ENCODE peak calls at places on chromosome 15, in four cellular contexts. V, T, A and X are unnamed samples.

GRCh38 chr15:73010154-73011152 is 41.8 kb upstream of the NEO1 start:
- DNase-seq in V (peak), T (no peak), A (no peak), X (no peak)

GRCh38 chr15:82968066-82968465 is 15.5 kb upstream of the HOMER2 start:
- DNase-seq in V (peak), T (no peak), A (no peak), X (no peak)

GRCh38 chr15:89822030-89822429 is 7.4 kb upstream of the ANPEP start:
- DNase-seq in V (peak), T (no peak), A (no peak), X (no peak)

GRCh38 chr15:68542348-68542747 is 36.4 kb upstream of the CORO2B start:
- DNase-seq in V (no peak), T (no peak), A (no peak), X (no peak)

GRCh38 chr15:50123861-50124556 is 5.0 kb upstream of the ATP8B4 start:
- DNase-seq in V (no peak), T (no peak), A (no peak), X (no peak)

GRCh38 chr15:43329222-43329959 is 982 bp downstream of the LCMT2 start:
- DNase-seq in V (no peak), T (peak), A (no peak), X (peak)

GRCh38 chr15:73052679-73053397 is 575 bp downstream of the NEO1 start:
- DNase-seq in V (peak), T (peak), A (peak), X (peak)

GRCh38 chr15:25185156-25185710 is 230.4 kb downstream of the SNRPN start:
- DNase-seq in V (no peak), T (no peak), A (no peak), X (no peak)

GRCh38 chr15:58260186-58260910 is 122.2 kb downstream of the AQP9 start:
- DNase-seq in V (no peak), T (peak), A (no peak), X (no peak)

GRCh38 chr15:38905634-38906033 is 341.0 kb upstream of the RASGRP1 start:
- DNase-seq in V (no peak), T (no peak), A (no peak), X (no peak)

GRCh38 chr15:85609492-85609891 is 185.2 kb downstream of the KLHL25 start:
- DNase-seq in V (peak), T (no peak), A (no peak), X (no peak)

GRCh38 chr15:59376735-59377134 is 4.1 kb upstream of the MYO1E start:
- DNase-seq in V (no peak), T (no peak), A (no peak), X (no peak)

GRCh38 chr15:31934821-31935220 is 95.5 kb upstream of the CHRNA7 start:
- DNase-seq in V (no peak), T (peak), A (no peak), X (no peak)

GRCh38 chr15:71761649-71762048 is 48.7 kb upstream of the NR2E3 start:
- DNase-seq in V (peak), T (peak), A (peak), X (no peak)

GRCh38 chr15:77786956-77787355 is 154.2 kb upstream of the LINGO1 start:
- DNase-seq in V (no peak), T (no peak), A (no peak), X (no peak)

DNA sequence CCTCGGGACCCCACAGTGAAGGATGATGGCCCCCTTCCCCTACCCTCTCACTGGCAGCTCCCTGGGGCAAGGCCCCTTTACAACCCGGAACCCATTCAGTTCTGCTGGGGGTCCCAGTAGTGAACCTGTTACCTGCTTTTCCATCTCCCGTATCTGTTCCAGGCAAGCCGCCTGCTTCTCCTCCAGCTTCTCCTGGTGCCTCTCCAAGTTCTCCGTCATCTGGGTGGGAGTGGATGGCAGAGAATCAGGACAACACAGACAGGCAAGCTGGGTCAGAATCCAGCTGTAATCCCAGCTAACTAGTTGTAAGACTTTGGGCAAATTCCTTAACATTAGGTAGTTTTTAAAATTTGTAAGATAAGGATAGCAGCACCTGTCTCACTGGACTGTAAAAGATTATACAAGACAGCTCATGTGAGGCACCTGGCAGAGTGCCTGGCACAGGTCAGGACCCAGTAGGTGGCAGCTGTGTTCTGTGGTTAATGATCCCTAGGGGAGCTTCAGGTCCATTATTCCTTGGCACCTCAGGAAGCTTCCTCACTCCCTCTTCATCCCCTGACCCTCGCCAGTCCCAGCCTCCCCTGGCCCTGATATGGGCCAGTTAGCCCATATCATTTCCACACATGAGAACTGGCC is 6.4 kb upstream of the ANKRD63 start:
- DNase-seq in V (peak), T (peak), A (no peak), X (no peak)
- TF ChIP-seq CTCF in V (no peak), T (no peak), A (no peak), X (no peak)

DNA sequence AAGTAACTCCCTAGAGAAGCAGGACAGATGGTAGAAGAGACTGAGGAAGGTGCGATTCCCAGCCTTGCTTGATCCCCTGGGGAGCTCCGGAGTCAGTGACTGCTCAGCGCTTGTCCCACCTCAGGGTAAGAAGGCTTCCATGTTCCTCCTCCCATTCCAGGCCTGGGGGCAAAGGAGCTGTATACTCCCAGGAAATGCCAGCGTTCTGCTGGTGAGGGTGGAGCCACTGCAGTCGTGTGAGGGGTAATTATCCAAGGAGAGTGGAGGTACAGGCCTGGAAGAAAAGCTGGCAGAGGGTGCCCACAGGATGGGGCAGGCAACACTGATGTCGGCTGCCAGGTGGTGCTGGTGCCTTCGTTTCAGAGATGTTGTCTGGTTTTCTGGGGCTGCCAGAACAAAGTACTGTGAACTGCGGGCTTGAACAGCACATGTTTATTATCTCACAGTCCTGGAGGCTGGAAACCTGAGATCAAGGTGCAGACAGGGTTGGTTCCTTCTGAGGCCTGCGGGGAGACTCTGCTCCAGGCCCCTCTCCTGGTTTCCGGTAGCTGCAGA is 12.1 kb upstream of the APBA2 start:
- DNase-seq in V (no peak), T (no peak), A (no peak), X (no peak)
- TF ChIP-seq CTCF in V (no peak), T (no peak), A (peak), X (no peak)

GRCh38 chr15:53447053-53447574 is 312.3 kb downstream of the WDR72 start:
- DNase-seq in V (no peak), T (no peak), A (peak), X (no peak)
- TF ChIP-seq CTCF in V (no peak), T (no peak), A (no peak), X (no peak)

GRCh38 chr15:63843901-63844317 is 10.2 kb upstream of the HERC1 start:
- DNase-seq in V (no peak), T (no peak), A (no peak), X (no peak)
- TF ChIP-seq CTCF in V (no peak), T (no peak), A (no peak), X (no peak)

GRCh38 chr15:52783929-52784798 is 6.0 kb downstream of the ONECUT1 start:
- DNase-seq in V (no peak), T (peak), A (no peak), X (no peak)
- TF ChIP-seq CTCF in V (peak), T (peak), A (no peak), X (peak)

GRCh38 chr15:23072633-23073032 is 33.3 kb upstream of the TUBGCP5 start:
- DNase-seq in V (no peak), T (no peak), A (peak), X (no peak)

GRCh38 chr15:23073890-23074631 is 34.7 kb upstream of the TUBGCP5 start:
- DNase-seq in V (peak), T (peak), A (no peak), X (no peak)

GRCh38 chr15:23065836-23066235 is 26.5 kb upstream of the TUBGCP5 start:
- DNase-seq in V (no peak), T (no peak), A (no peak), X (no peak)

GRCh38 chr15:23067416-23067815 is 28.0 kb upstream of the TUBGCP5 start:
- DNase-seq in V (no peak), T (no peak), A (no peak), X (no peak)

GRCh38 chr15:23069496-23070166 is 30.3 kb upstream of the TUBGCP5 start:
- DNase-seq in V (no peak), T (peak), A (no peak), X (no peak)
- TF ChIP-seq CTCF in V (peak), T (peak), A (no peak), X (peak)

GRCh38 chr15:91887321-91887720 is 33.8 kb downstream of the SLCO3A1 start:
- DNase-seq in V (no peak), T (no peak), A (no peak), X (no peak)

GRCh38 chr15:91885054-91885453 is 31.5 kb downstream of the SLCO3A1 start:
- DNase-seq in V (no peak), T (no peak), A (no peak), X (no peak)

GRCh38 chr15:91886878-91887277 is 33.4 kb downstream of the SLCO3A1 start:
- DNase-seq in V (no peak), T (no peak), A (no peak), X (no peak)

GRCh38 chr15:91884604-91885003 is 31.1 kb downstream of the SLCO3A1 start:
- DNase-seq in V (no peak), T (no peak), A (no peak), X (no peak)

DNA sequence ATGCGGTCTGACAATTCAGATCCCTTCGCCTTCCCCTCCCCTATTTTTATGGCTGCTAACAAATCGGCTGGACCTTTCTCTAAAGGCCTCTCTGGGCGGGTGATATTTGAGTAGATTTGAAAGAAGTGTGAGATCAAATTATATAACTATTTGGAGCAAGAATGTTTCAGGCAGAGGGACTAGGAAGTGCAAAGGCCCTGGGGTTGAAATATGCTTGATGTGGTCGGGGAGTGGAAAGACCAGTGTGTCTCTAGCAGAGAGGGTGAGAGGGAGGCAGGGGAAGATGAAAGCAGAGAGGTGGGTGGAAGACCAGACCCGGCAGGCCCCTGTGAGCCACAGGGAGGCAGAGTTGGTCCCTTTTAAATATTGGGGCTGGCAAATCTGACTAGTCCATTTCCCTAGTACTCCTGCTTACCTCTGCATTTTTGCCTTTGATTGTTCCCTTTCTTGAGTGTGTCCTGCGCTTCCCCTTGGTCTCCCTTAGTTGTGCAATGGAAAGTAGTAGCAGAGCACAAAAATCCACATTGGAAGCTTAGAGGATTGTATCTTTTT is 32.3 kb downstream of the SLCO3A1 start:
- DNase-seq in V (no peak), T (no peak), A (no peak), X (no peak)
- TF ChIP-seq CTCF in V (no peak), T (no peak), A (no peak), X (no peak)

DNA sequence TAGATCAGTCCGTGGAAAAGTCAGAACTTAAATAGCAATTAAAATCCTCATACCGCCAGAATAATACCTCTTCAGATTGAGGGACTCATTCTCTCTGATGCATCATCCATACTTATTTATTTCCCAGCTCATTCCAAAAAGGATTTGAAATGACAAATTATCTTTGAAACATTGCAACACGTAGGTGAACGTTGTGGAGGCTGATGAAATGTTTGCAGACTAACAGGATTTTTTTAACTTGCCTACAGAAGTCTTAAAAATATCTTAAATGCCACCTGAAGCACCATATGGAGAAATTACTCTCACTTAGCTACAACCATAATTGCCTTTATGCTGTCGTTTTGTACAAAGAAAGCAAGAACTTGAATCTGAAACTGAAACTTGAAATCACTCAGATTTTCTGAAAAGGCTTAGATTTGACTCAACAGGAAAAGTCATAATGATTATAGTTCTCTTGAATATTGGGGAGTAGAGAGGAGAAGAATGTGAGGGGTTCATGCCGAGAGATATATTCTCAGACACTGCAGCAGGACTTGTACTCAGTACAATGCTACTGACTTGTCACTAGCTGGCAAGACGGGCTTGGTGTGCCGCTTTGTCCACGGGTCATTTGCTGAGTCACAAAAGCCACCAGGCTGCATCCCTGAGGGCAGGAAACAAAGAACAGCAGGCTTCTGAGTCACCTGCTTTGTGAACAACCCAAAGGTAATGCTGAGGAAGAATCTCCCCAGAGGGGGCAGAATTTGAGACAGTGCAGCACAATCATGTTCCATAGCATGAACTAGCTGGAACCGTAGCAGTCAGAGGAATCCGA is 7.1 kb upstream of the FMN1 start:
- DNase-seq in V (peak), T (peak), A (peak), X (peak)
- TF ChIP-seq CTCF in V (peak), T (no peak), A (peak), X (peak)